ENCODE peak calls at places on chromosomes 5 and 9, in nine cellular contexts. M is adipocyte; X is fibroblast of lung; F is CD8-positive, alpha-beta memory T cell; B is thoracic aorta; G is foreskin fibroblast; V is lower lobe of right lung; Y is NB4; T is GM23248. W is an unnamed sample.

GRCh38 chr9:4842734-4843133 is 50.0 kb downstream of the RCL1 start:
- DNase-seq in X (no peak), F (no peak), T (peak), M (no peak), V (no peak), Y (no peak), G (no peak), B (no peak), W (no peak)

GRCh38 chr9:88358743-88359142 is 29.5 kb upstream of the SPIN1 start:
- DNase-seq in G (no peak), T (no peak), B (no peak), V (no peak), X (no peak), F (no peak), M (no peak), Y (no peak), W (no peak)

GRCh38 chr5:92634883-92635282 is 946.1 kb downstream of the NR2F1-AS1 start:
- DNase-seq in F (no peak), M (no peak), X (no peak), Y (no peak), B (no peak), V (no peak), T (no peak), G (no peak), W (no peak)

GRCh38 chr5:126455728-126456127 is 32.5 kb downstream of the GRAMD2B start:
- DNase-seq in M (peak), G (no peak), V (no peak), F (no peak), T (no peak), X (no peak), B (no peak), Y (no peak), W (no peak)

GRCh38 chr5:51279983-51280382 is 103.3 kb upstream of the ISL1 start:
- DNase-seq in V (no peak), T (no peak), F (no peak), B (no peak), X (no peak), M (no peak), G (peak), Y (no peak), W (no peak)

GRCh38 chr5:61732376-61732775 is 400.3 kb downstream of the ZSWIM6 start:
- DNase-seq in M (no peak), F (no peak), V (no peak), T (no peak), G (no peak), B (no peak), Y (no peak), X (peak), W (no peak)

GRCh38 chr5:111278824-111279504 is 54.8 kb downstream of the CAMK4 start:
- DNase-seq in V (peak), F (peak), B (no peak), G (peak), Y (peak), M (peak), T (peak), X (peak), W (peak)

GRCh38 chr9:76453785-76454184 is 5.2 kb upstream of the GCNT1 start:
- DNase-seq in F (no peak), Y (peak), T (peak), G (peak), M (peak), V (no peak), X (peak), B (no peak), W (no peak)

GRCh38 chr5:19927919-19928318 is 60.1 kb downstream of the CDH18 start:
- DNase-seq in X (no peak), G (peak), T (no peak), F (no peak), V (no peak), M (peak), B (no peak), Y (no peak), W (no peak)

GRCh38 chr9:38066907-38067610 is 2.0 kb downstream of the SHB start:
- DNase-seq in X (peak), V (peak), M (peak), Y (no peak), G (peak), T (peak), B (peak), F (peak), W (no peak)

GRCh38 chr9:133374612-133375115 is 1.2 kb downstream of the SURF4 start:
- DNase-seq in G (peak), M (peak), Y (peak), B (no peak), T (peak), V (no peak), X (peak), F (no peak), W (peak)

GRCh38 chr5:179275941-179276837 is 69.1 kb downstream of the ADAMTS2 start:
- DNase-seq in M (peak), B (peak), T (peak), F (no peak), Y (peak), X (peak), V (peak), G (peak), W (peak)

GRCh38 chr9:69136781-69137180 is 37.3 kb upstream of the TJP2 start:
- DNase-seq in B (no peak), Y (no peak), X (peak), V (no peak), M (no peak), F (no peak), T (no peak), G (no peak), W (no peak)

GRCh38 chr5:42617411-42617810 is 139.2 kb upstream of the CCDC152 start:
- DNase-seq in T (no peak), Y (no peak), F (no peak), B (no peak), M (no peak), V (no peak), X (no peak), G (no peak), W (no peak)

GRCh38 chr5:142012186-142012785 is 541 bp downstream of the GNPDA1 start:
- DNase-seq in X (no peak), Y (peak), F (peak), B (no peak), V (peak), M (peak), T (peak), G (peak), W (no peak)
- H3K4me3 ChIP-seq in X (peak), Y (peak), F (peak), B (peak), V (peak), M (peak), T (peak), G (peak), W (peak)

GRCh38 chr5:172003750-172004149 is 2.7 kb downstream of the FBXW11 start:
- DNase-seq in G (peak), Y (no peak), T (peak), M (peak), B (no peak), V (no peak), F (no peak), X (peak), W (no peak)
- H3K4me3 ChIP-seq in G (no peak), Y (no peak), T (peak), M (peak), B (peak), V (peak), F (no peak), X (peak), W (no peak)

GRCh38 chr9:87152206-87152605 is 204.9 kb upstream of the GAS1 start:
- DNase-seq in B (no peak), G (no peak), Y (no peak), F (no peak), V (no peak), M (no peak), T (no peak), X (no peak), W (no peak)

GRCh38 chr9:87148391-87149237 is 201.3 kb upstream of the GAS1 start:
- DNase-seq in B (peak), V (peak), G (peak), X (peak), F (no peak), T (peak), Y (peak), M (peak), W (peak)

GRCh38 chr9:87149794-87150193 is 202.5 kb upstream of the GAS1 start:
- DNase-seq in F (no peak), M (peak), Y (no peak), B (no peak), X (peak), T (peak), G (peak), V (no peak), W (no peak)

GRCh38 chr9:87147803-87148202 is 200.5 kb upstream of the GAS1 start:
- DNase-seq in V (no peak), T (no peak), B (no peak), X (no peak), F (no peak), Y (no peak), M (no peak), G (peak), W (no peak)
- H3K4me3 ChIP-seq in V (peak), T (peak), B (peak), X (peak), F (no peak), Y (no peak), M (peak), G (no peak), W (no peak)

GRCh38 chr9:89477395-89477794 is 20.5 kb downstream of the SEMA4D start:
- DNase-seq in Y (no peak), X (no peak), M (no peak), T (no peak), F (no peak), V (no peak), G (no peak), B (no peak), W (no peak)

GRCh38 chr9:89476546-89476945 is 21.4 kb downstream of the SEMA4D start:
- DNase-seq in T (no peak), B (no peak), V (no peak), F (no peak), Y (no peak), X (no peak), G (no peak), M (no peak), W (no peak)

GRCh38 chr9:89477811-89478583 is 19.9 kb downstream of the SEMA4D start:
- DNase-seq in X (peak), M (no peak), G (no peak), Y (peak), V (no peak), T (no peak), F (no peak), B (no peak), W (peak)

GRCh38 chr9:89474939-89475338 is 23.0 kb downstream of the SEMA4D start:
- DNase-seq in Y (no peak), M (no peak), X (no peak), G (no peak), V (no peak), T (no peak), F (no peak), B (no peak), W (no peak)

DNA sequence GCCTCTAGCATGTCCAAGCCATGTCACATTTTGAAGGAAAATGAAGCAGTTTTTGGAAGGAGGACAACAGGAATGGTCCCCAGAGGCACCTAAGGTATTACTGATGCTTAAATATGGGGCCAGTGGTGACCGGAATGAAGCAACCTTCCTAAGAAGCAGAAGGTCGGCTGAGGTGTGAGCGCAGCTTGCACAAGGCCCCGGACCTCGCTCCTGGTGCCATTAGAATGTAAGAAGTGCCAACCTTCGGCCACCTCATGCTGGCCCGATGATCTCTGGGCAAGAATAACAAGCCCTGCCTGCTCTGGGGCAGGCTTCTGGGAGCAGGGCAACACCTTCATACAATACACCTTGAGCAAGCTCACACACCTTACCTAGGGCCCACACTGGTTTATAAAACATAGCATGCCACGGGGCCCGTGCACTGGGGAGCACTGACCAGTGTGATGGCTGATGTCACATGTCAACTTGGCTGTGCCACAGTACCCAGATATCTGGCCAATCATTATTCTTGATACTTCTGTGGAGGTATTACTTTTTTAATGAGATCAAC is 21.9 kb downstream of the SEMA4D start:
- DNase-seq in M (no peak), B (no peak), G (no peak), T (no peak), V (no peak), F (no peak), X (no peak), Y (no peak), W (no peak)
- H3K4me3 ChIP-seq in M (no peak), B (no peak), G (no peak), T (no peak), V (no peak), F (peak), X (no peak), Y (no peak), W (no peak)

GRCh38 chr9:112112519-112112918 is 62.6 kb downstream of the SUSD1 start:
- DNase-seq in M (peak), F (no peak), V (no peak), B (no peak), X (peak), Y (peak), G (peak), T (peak), W (peak)
- H3K4me3 ChIP-seq in M (no peak), F (no peak), V (no peak), B (no peak), X (no peak), Y (no peak), G (no peak), T (no peak), W (no peak)